ENCODE peak calls at places on chromosomes 5 and 9, in nine cellular contexts. N is MM.1S, A is OCI-LY7, Z is hepatocyte, U is HCT116, F is neural progenitor cell, R is SK-N-SH, S is GM23338, D is PC-3. O is an unnamed sample. For H3K36me3, the result is how much of the 10 kb centered on the place peaks cover.

GRCh38 chr5:87154191-87154590 is 113.5 kb upstream of the RASA1 start:
- DNase-seq in N (no peak), A (no peak), Z (no peak), U (no peak), F (no peak), R (no peak), S (no peak), D (no peak), O (no peak)

GRCh38 chr9:89549031-89549644 is 51.2 kb upstream of the SEMA4D start:
- DNase-seq in N (peak), A (peak), Z (peak), U (peak), F (peak), R (peak), S (peak), D (peak), O (peak)

GRCh38 chr5:93359296-93359957 is 221.6 kb downstream of the NR2F1-AS1 start:
- DNase-seq in N (no peak), A (no peak), Z (peak), U (peak), F (no peak), R (no peak), S (no peak), D (peak), O (peak)

GRCh38 chr9:95920024-95920423 is 44.5 kb downstream of the ERCC6L2 start:
- DNase-seq in N (no peak), A (no peak), Z (no peak), U (no peak), F (no peak), R (no peak), S (no peak), D (no peak), O (no peak)

GRCh38 chr5:66807743-66808142 is 211.6 kb downstream of the MAST4 start:
- DNase-seq in N (no peak), A (no peak), Z (peak), U (peak), F (peak), R (peak), S (peak), D (peak), O (peak)

GRCh38 chr9:37675661-37676060 is 24.9 kb downstream of the FRMPD1 start:
- DNase-seq in N (no peak), A (no peak), Z (no peak), U (no peak), F (no peak), R (no peak), S (no peak), D (no peak), O (no peak)

GRCh38 chr9:84869091-84869490 is 199.6 kb downstream of the NTRK2 start:
- DNase-seq in N (no peak), A (no peak), Z (no peak), U (no peak), F (no peak), R (no peak), S (no peak), D (no peak), O (no peak)

GRCh38 chr5:107618233-107618632 is 52.5 kb downstream of the EFNA5 start:
- DNase-seq in N (no peak), A (no peak), Z (no peak), U (no peak), F (no peak), R (no peak), S (no peak), D (no peak), O (no peak)

GRCh38 chr9:130938652-130939404 is at the start of gene FIBCD1:
- DNase-seq in N (no peak), A (peak), Z (peak), U (peak), F (peak), R (peak), S (peak), D (peak), O (peak)

GRCh38 chr9:70127540-70128416 is 84.1 kb downstream of the MAMDC2 start:
- DNase-seq in N (no peak), A (no peak), Z (no peak), U (no peak), F (no peak), R (no peak), S (no peak), D (no peak), O (no peak)

GRCh38 chr5:107607656-107608368 is 62.9 kb downstream of the EFNA5 start:
- DNase-seq in N (no peak), A (peak), Z (peak), U (no peak), F (peak), R (no peak), S (no peak), D (no peak), O (no peak)

GRCh38 chr9:113988951-113989780 is 88.9 kb downstream of the AMBP start:
- DNase-seq in N (no peak), A (no peak), Z (no peak), U (no peak), F (no peak), R (no peak), S (no peak), D (no peak), O (peak)

GRCh38 chr5:139671096-139671841 is 23.1 kb downstream of the CXXC5 start:
- DNase-seq in N (peak), A (peak), Z (no peak), U (no peak), F (peak), R (no peak), S (no peak), D (no peak), O (no peak)

GRCh38 chr9:98280162-98280561 is 24.7 kb upstream of the TBC1D2 start:
- DNase-seq in N (no peak), A (no peak), Z (no peak), U (no peak), F (no peak), R (no peak), S (no peak), D (no peak), O (no peak)
- TF ChIP-seq EZH2phosphoT487 in N (no peak), A (no peak), Z (no peak), U (no peak), F (no peak), R (no peak), S (no peak), D (no peak), O (no peak)

GRCh38 chr9:108664309-108665255 is 191.2 kb downstream of the ACTL7B start:
- DNase-seq in N (no peak), A (no peak), Z (peak), U (no peak), F (peak), R (no peak), S (no peak), D (peak), O (peak)

GRCh38 chr9:108671794-108672193 is 184.0 kb downstream of the ACTL7B start:
- DNase-seq in N (no peak), A (no peak), Z (no peak), U (no peak), F (no peak), R (no peak), S (no peak), D (peak), O (peak)

GRCh38 chr9:108665856-108666784 is 189.7 kb downstream of the ACTL7B start:
- DNase-seq in N (no peak), A (no peak), Z (peak), U (no peak), F (no peak), R (no peak), S (no peak), D (no peak), O (peak)

GRCh38 chr9:108671156-108671555 is 184.6 kb downstream of the ACTL7B start:
- DNase-seq in N (no peak), A (no peak), Z (no peak), U (peak), F (peak), R (no peak), S (peak), D (peak), O (peak)

DNA sequence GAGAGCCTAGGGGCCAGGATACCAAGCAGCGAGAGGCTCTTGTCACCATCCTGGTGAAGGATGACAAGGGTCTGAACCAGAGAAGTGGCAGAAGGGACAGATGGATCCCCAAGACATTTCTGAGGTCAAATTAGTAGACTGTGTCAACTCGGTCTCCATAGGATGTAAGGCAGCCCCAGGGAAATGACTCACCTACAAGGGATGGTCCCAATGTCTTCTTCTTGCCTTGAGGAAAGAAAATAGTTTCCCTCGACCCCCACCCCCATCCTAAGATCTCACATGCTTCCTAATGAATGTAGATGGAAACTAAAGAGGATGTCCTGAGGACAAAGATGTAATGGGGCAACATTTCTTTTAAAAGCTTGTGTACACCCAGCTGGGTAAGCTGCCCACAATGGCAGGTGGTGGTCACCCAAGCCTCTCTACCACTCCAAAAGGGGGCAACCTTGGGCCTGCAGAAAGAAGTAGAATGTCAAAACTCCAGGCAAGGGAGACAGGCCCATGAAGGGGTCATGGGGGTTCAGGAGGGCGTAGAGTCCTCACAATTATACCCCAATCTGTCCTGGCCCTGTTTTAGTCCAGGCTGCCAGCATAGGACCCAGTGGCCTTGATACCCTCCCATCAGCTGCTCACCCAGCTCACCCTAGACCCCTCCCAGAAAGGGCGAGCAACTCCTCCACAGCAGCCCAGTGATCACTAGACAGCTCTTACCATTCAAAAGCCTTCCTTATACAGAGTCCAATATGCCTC is 187.4 kb downstream of the ACTL7B start:
- DNase-seq in N (no peak), A (no peak), Z (no peak), U (no peak), F (no peak), R (no peak), S (no peak), D (no peak), O (no peak)
- H3K36me3 ChIP-seq in N (under half), A (under half), Z (under half), U (under half), F (under half), R (under half), S (under half), D (under half), O (under half)

GRCh38 chr9:108476574-108476973 is 379.2 kb downstream of the ACTL7B start:
- DNase-seq in N (no peak), A (no peak), Z (no peak), U (no peak), F (no peak), R (no peak), S (no peak), D (peak), O (peak)

GRCh38 chr9:108477538-108478006 is 378.2 kb downstream of the ACTL7B start:
- DNase-seq in N (no peak), A (no peak), Z (peak), U (no peak), F (no peak), R (no peak), S (no peak), D (peak), O (peak)

GRCh38 chr9:108479989-108480652 is 375.7 kb downstream of the ACTL7B start:
- DNase-seq in N (no peak), A (no peak), Z (no peak), U (no peak), F (no peak), R (no peak), S (no peak), D (no peak), O (no peak)

GRCh38 chr9:108478871-108479332 is 376.9 kb downstream of the ACTL7B start:
- DNase-seq in N (no peak), A (no peak), Z (peak), U (no peak), F (no peak), R (no peak), S (no peak), D (peak), O (peak)

DNA sequence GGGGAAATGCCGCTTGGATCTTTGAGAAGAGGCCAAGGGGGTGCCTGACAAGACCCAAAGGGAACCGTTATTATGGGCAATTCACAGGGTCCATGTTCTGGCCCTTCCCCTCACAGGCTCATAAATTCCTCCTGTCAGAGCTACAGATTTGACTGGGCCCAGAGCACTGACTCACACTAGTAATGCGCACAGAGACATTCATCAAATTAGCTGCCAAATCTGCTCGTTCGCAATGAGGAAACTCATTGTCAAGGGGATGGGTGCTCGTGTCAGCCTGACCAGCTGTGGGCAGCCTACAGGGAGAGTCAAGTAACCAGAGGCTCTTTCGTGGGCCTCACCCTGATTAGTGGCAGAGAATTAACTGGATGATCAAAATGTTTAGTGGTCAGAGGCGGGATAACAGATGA is 377.4 kb downstream of the ACTL7B start:
- DNase-seq in N (no peak), A (no peak), Z (peak), U (no peak), F (no peak), R (no peak), S (no peak), D (peak), O (peak)
- H2AFZ ChIP-seq in N (no peak), A (no peak), Z (no peak), U (peak), F (no peak), R (no peak), S (peak), D (no peak), O (peak)

DNA sequence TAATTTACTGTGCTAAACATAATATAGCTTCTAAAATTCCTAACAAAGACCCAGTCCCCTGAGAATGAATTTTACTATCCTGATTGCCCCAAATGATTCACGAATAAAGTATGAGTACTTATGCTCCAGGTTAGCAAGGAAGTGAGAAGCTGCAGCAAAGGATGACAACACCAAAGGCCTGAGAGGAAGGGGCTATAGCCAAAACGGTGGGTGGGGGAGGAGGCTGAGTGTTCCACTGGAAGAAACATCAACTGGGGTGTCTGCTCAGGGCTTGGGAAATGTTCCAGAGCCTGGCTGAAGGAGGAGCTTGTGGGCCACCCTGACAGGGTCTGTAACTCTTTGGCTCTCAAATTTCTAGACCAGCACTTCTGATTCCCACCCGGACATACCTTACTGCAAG is 157.2 kb downstream of the ADAMTS12 start:
- DNase-seq in N (no peak), A (no peak), Z (no peak), U (no peak), F (peak), R (no peak), S (peak), D (peak), O (peak)
- TF ChIP-seq EZH2phosphoT487 in N (no peak), A (no peak), Z (no peak), U (no peak), F (no peak), R (no peak), S (no peak), D (no peak), O (no peak)

O was measured in GM23248.